ENCODE peak calls at places on chromosomes 1 and 21, in ten cellular contexts. Z is prostate gland; K is aorta; X is CD8-positive, alpha-beta T cell; N is left ventricle myocardium inferior; W is colonic mucosa; C is PC-3; E is upper lobe of right lung; S is GM12878; U is vagina. D is an unnamed sample. For H3K4me1, the result is how much of the 10 kb centered on the place peaks cover.

GRCh38 chr1:30312226-30312625 is 411.2 kb downstream of the MATN1 start:
- DNase-seq in S (no peak), Z (no peak), W (no peak), E (no peak), U (no peak), K (no peak), X (no peak), N (no peak), C (no peak), D (no peak)

GRCh38 chr1:53948291-53948690 is 2.1 kb downstream of the LRRC42 start:
- DNase-seq in C (no peak), W (no peak), S (no peak), E (no peak), K (no peak), N (no peak), X (no peak), Z (no peak), U (no peak), D (no peak)

GRCh38 chr1:89904219-89904980 is 83.6 kb downstream of the LRRC8D start:
- DNase-seq in E (no peak), Z (no peak), W (no peak), N (no peak), C (no peak), S (no peak), X (no peak), K (no peak), U (peak), D (no peak)

GRCh38 chr1:111920221-111921024 is 69.0 kb downstream of the KCND3 start:
- DNase-seq in U (no peak), C (no peak), S (no peak), X (no peak), W (no peak), Z (peak), K (peak), N (peak), E (no peak), D (no peak)

GRCh38 chr1:242723044-242723742 is 198.7 kb upstream of the PLD5 start:
- DNase-seq in C (no peak), Z (no peak), K (no peak), U (no peak), W (no peak), E (no peak), N (no peak), X (no peak), S (no peak), D (no peak)

GRCh38 chr1:82994866-82995370 is 1004.0 kb downstream of the TTLL7 start:
- DNase-seq in S (no peak), C (no peak), U (no peak), W (no peak), X (no peak), N (no peak), K (no peak), E (no peak), Z (no peak), D (no peak)

GRCh38 chr1:47434051-47434842 is 3.6 kb upstream of the FOXD2 start:
- DNase-seq in K (peak), E (peak), N (peak), U (no peak), Z (peak), X (no peak), S (no peak), C (peak), W (peak), D (no peak)

GRCh38 chr1:94094466-94095111 is 26.4 kb downstream of the ABCA4 start:
- DNase-seq in W (peak), X (no peak), K (peak), C (no peak), Z (peak), S (no peak), E (no peak), U (no peak), N (peak), D (no peak)

GRCh38 chr1:18288609-18289219 is 181.1 kb downstream of the IGSF21 start:
- DNase-seq in Z (peak), C (no peak), K (no peak), U (no peak), W (no peak), S (no peak), E (no peak), N (no peak), X (no peak), D (no peak)

GRCh38 chr1:34163792-34164509 is 1.1 kb downstream of the CSMD2 start:
- DNase-seq in S (no peak), C (no peak), X (no peak), Z (no peak), U (no peak), W (no peak), K (no peak), E (no peak), N (no peak), D (no peak)

GRCh38 chr1:41540886-41541591 is 56.6 kb upstream of the EDN2 start:
- DNase-seq in K (no peak), Z (no peak), E (peak), N (no peak), S (no peak), C (no peak), W (no peak), X (no peak), U (no peak), D (no peak)

GRCh38 chr1:90045853-90046563 is 51.1 kb downstream of the ZNF326 start:
- DNase-seq in W (no peak), X (no peak), C (peak), K (no peak), S (no peak), Z (no peak), E (no peak), U (no peak), N (no peak), D (peak)

GRCh38 chr1:212045981-212046380 is 10.4 kb downstream of the DTL start:
- DNase-seq in N (no peak), Z (no peak), E (no peak), S (no peak), U (no peak), X (no peak), W (no peak), K (no peak), C (no peak), D (no peak)

GRCh38 chr1:180424848-180425457 is 77.4 kb downstream of the ACBD6 start:
- DNase-seq in X (no peak), S (peak), Z (no peak), C (no peak), E (no peak), U (no peak), W (no peak), K (no peak), N (no peak), D (no peak)

GRCh38 chr21:45356251-45356650 is 48.7 kb upstream of the COL18A1 start:
- DNase-seq in E (no peak), U (no peak), X (no peak), W (no peak), C (no peak), K (no peak), N (no peak), S (no peak), Z (no peak), D (no peak)

GRCh38 chr1:50422946-50423669 is at the start of gene DMRTA2:
- DNase-seq in K (no peak), X (no peak), W (no peak), U (no peak), C (no peak), Z (no peak), E (no peak), N (no peak), S (no peak), D (peak)

GRCh38 chr1:86247553-86248279 is 91.1 kb upstream of the COL24A1 start:
- DNase-seq in E (no peak), C (no peak), S (no peak), Z (no peak), X (no peak), N (no peak), K (no peak), W (no peak), U (no peak), D (no peak)

GRCh38 chr1:99906535-99906934 is 56.4 kb downstream of the AGL start:
- DNase-seq in K (no peak), Z (no peak), X (no peak), U (no peak), N (no peak), S (no peak), E (no peak), C (no peak), W (no peak), D (no peak)

GRCh38 chr21:45365608-45366241 is 39.2 kb upstream of the COL18A1 start:
- DNase-seq in E (no peak), K (peak), N (no peak), C (peak), W (no peak), U (no peak), X (no peak), S (no peak), Z (no peak), D (peak)

GRCh38 chr21:35864039-35864438 is 196.3 kb downstream of the SETD4 start:
- DNase-seq in Z (no peak), X (no peak), C (no peak), W (no peak), K (no peak), E (no peak), S (no peak), N (no peak), U (no peak), D (no peak)

GRCh38 chr1:172849653-172850052 is 190.8 kb downstream of the FASLG start:
- DNase-seq in K (no peak), S (no peak), E (no peak), U (no peak), Z (no peak), X (no peak), N (no peak), W (no peak), C (no peak), D (no peak)

GRCh38 chr1:74522143-74522542 is 9.7 kb upstream of the LRRC53 start:
- DNase-seq in E (no peak), X (no peak), W (no peak), K (no peak), S (no peak), N (no peak), U (no peak), Z (no peak), C (peak), D (no peak)

GRCh38 chr1:230141002-230141648 is 74.1 kb downstream of the GALNT2 start:
- DNase-seq in K (no peak), Z (no peak), E (no peak), N (no peak), C (no peak), S (no peak), U (no peak), W (no peak), X (no peak), D (no peak)

GRCh38 chr1:165598676-165599059 is 32.4 kb upstream of the MGST3 start:
- DNase-seq in C (no peak), E (no peak), K (no peak), S (no peak), U (no peak), X (no peak), N (no peak), W (no peak), Z (no peak), D (no peak)

GRCh38 chr1:216905052-216905580 is 181.9 kb upstream of the ESRRG start:
- DNase-seq in C (no peak), N (no peak), W (no peak), S (no peak), K (no peak), X (no peak), Z (no peak), E (no peak), U (no peak), D (no peak)

GRCh38 chr1:59427155-59427554 is 130.3 kb downstream of the FGGY start:
- DNase-seq in W (no peak), U (no peak), C (peak), X (no peak), K (no peak), E (no peak), Z (no peak), N (no peak), S (no peak), D (no peak)

GRCh38 chr21:45800339-45801080 is 157.0 kb downstream of the PCBP3 start:
- DNase-seq in U (no peak), X (no peak), E (no peak), Z (no peak), K (no peak), S (no peak), W (no peak), N (no peak), C (no peak), D (no peak)

GRCh38 chr1:185244015-185244747 is 72.9 kb downstream of the IVNS1ABP start:
- DNase-seq in E (no peak), X (no peak), W (no peak), N (no peak), U (no peak), K (no peak), S (no peak), C (peak), Z (no peak), D (no peak)

GRCh38 chr1:5513891-5514515 is 478.2 kb downstream of the NPHP4 start:
- DNase-seq in W (peak), Z (no peak), E (no peak), K (no peak), C (peak), N (no peak), S (no peak), U (no peak), X (no peak), D (no peak)

GRCh38 chr1:109270623-109271317 is 12.2 kb downstream of the PSRC1 start:
- DNase-seq in Z (no peak), K (no peak), E (no peak), S (no peak), C (no peak), N (peak), W (no peak), U (no peak), X (no peak), D (no peak)

GRCh38 chr1:66271216-66271903 is 262.6 kb upstream of the SGIP1 start:
- DNase-seq in X (no peak), U (peak), Z (peak), C (peak), E (no peak), W (peak), K (peak), S (no peak), N (peak), D (no peak)

GRCh38 chr1:93738075-93738622 is 56.5 kb upstream of the BCAR3 start:
- DNase-seq in X (no peak), U (no peak), W (no peak), S (no peak), E (no peak), K (no peak), C (peak), Z (no peak), N (no peak), D (no peak)

GRCh38 chr1:115469703-115470476 is 131.8 kb upstream of the NGF start:
- DNase-seq in E (peak), N (peak), X (no peak), U (peak), W (peak), C (peak), S (no peak), K (no peak), Z (no peak), D (peak)

GRCh38 chr1:44581205-44581604 is 93.1 kb downstream of the TMEM53 start:
- DNase-seq in N (no peak), W (no peak), S (no peak), E (no peak), Z (no peak), U (no peak), C (no peak), K (no peak), X (no peak), D (no peak)

GRCh38 chr1:178538192-178538916 is 25.4 kb downstream of the TEX35 start:
- DNase-seq in X (no peak), S (no peak), K (no peak), N (no peak), E (no peak), Z (no peak), U (peak), W (no peak), C (peak), D (no peak)

GRCh38 chr1:153272186-153272585 is 12.7 kb downstream of the LORICRIN start:
- DNase-seq in S (no peak), K (no peak), X (no peak), Z (no peak), W (no peak), C (no peak), N (no peak), E (no peak), U (no peak), D (no peak)

GRCh38 chr1:199422206-199422605 is 605.3 kb upstream of the NR5A2 start:
- DNase-seq in N (no peak), E (no peak), C (peak), U (no peak), K (no peak), S (no peak), Z (no peak), W (no peak), X (no peak), D (peak)

GRCh38 chr21:41764558-41765392 is 2.1 kb downstream of the RIPK4 start:
- DNase-seq in E (no peak), K (peak), U (no peak), Z (no peak), N (no peak), S (no peak), C (peak), X (no peak), W (no peak), D (no peak)
- H3K4me1 ChIP-seq in E (under half), K (under half), U (half or more), Z (under half), N (under half), S (under half), C (half or more), X (under half), W (under half), D (under half)

GRCh38 chr1:198185759-198186158 is 29.0 kb downstream of the NEK7 start:
- DNase-seq in E (no peak), C (no peak), Z (no peak), W (no peak), S (no peak), K (no peak), U (no peak), X (no peak), N (no peak), D (no peak)

GRCh38 chr1:198183605-198184004 is 26.8 kb downstream of the NEK7 start:
- DNase-seq in X (no peak), W (no peak), N (no peak), U (no peak), E (no peak), Z (no peak), S (no peak), K (no peak), C (no peak), D (no peak)

GRCh38 chr1:198186916-198187580 is 30.2 kb downstream of the NEK7 start:
- DNase-seq in K (no peak), C (no peak), N (no peak), U (no peak), S (no peak), X (no peak), W (no peak), Z (no peak), E (no peak), D (no peak)

GRCh38 chr1:198185101-198185500 is 28.3 kb downstream of the NEK7 start:
- DNase-seq in S (no peak), Z (no peak), N (no peak), C (no peak), X (no peak), K (no peak), W (no peak), E (no peak), U (no peak), D (no peak)

DNA sequence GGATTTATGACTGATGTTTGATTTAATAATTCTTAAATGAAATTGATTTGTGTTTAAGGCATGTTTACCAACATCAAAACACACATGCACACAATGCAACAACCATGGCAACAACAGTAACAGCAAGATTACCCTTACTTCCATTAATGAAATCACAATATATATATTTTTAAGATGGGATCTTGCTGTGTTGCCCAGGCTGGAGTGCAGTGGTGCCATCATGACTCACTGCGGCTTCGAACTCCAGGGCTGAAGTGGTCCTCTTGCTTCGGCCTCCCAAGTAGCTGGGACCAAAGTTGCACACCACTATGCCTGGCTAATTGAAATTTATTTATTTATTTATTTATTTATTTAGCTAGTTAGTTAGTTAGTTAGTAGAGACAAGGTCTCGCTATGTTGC is 27.7 kb downstream of the NEK7 start:
- DNase-seq in X (no peak), K (no peak), S (no peak), U (no peak), N (no peak), C (no peak), W (no peak), Z (no peak), E (no peak), D (no peak)
- H3K4me1 ChIP-seq in X (half or more), K (under half), S (under half), U (half or more), N (half or more), C (under half), W (under half), Z (under half), E (under half), D (under half)

GRCh38 chr1:197862671-197863070 is 39.8 kb upstream of the C1orf53 start:
- DNase-seq in N (no peak), E (no peak), U (no peak), C (peak), K (no peak), S (no peak), W (no peak), X (no peak), Z (no peak), D (no peak)

GRCh38 chr1:197857477-197857876 is 45.0 kb upstream of the C1orf53 start:
- DNase-seq in X (no peak), S (no peak), K (no peak), C (no peak), N (no peak), E (no peak), W (no peak), Z (no peak), U (no peak), D (no peak)

GRCh38 chr1:197862221-197862620 is 40.2 kb upstream of the C1orf53 start:
- DNase-seq in C (no peak), N (no peak), U (no peak), E (no peak), S (no peak), X (no peak), Z (no peak), W (no peak), K (no peak), D (no peak)

DNA sequence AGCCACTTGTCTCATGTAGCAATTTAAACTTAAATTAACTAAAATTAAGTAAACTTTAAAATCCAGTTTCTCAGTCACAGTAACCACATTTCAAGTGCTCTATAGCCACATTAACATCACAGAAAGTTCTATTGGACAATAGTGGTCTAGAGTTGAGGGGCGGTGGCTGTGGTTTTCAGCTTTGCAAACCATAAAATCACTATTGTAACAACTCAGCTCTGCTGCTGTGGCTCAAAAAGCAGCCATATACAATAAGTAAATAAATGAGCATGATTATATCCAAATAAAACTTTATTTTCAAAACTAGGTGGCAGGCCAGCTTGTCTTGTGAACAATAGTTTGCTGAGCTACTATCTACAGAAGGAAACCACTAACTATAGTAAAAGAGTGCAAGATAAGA is 43.4 kb upstream of the C1orf53 start:
- DNase-seq in X (no peak), W (peak), E (no peak), U (no peak), Z (no peak), K (no peak), S (no peak), N (no peak), C (peak), D (no peak)
- H3K4me1 ChIP-seq in X (under half), W (under half), E (under half), U (under half), Z (under half), K (under half), S (under half), N (under half), C (under half), D (under half)

GRCh38 chr1:219757890-219758289 is 145.0 kb upstream of the ZC3H11B start:
- DNase-seq in X (no peak), U (no peak), K (no peak), C (no peak), W (no peak), E (no peak), S (no peak), N (peak), Z (peak), D (no peak)
- H3K4me1 ChIP-seq in X (under half), U (under half), K (under half), C (under half), W (under half), E (under half), S (under half), N (under half), Z (under half), D (under half)

GRCh38 chr1:110672753-110673108 is 2.0 kb downstream of the KCNA3 start:
- DNase-seq in X (peak), N (no peak), U (no peak), W (no peak), K (no peak), Z (no peak), C (no peak), E (no peak), S (peak), D (no peak)

GRCh38 chr1:110673197-110673701 is 1.5 kb downstream of the KCNA3 start:
- DNase-seq in Z (no peak), S (no peak), U (no peak), C (no peak), E (no peak), K (no peak), W (no peak), X (no peak), N (no peak), D (no peak)

GRCh38 chr1:110674337-110675059 is at the start of gene KCNA3:
- DNase-seq in W (peak), K (peak), U (no peak), Z (no peak), X (peak), N (peak), S (no peak), E (peak), C (no peak), D (no peak)

GRCh38 chr1:110675060-110675791 is 486 bp upstream of the KCNA3 start:
- DNase-seq in W (no peak), X (no peak), N (no peak), E (peak), C (no peak), S (no peak), K (no peak), Z (no peak), U (no peak), D (peak)

GRCh38 chr1:110673805-110674336 is 869 bp downstream of the KCNA3 start:
- DNase-seq in W (no peak), K (no peak), C (no peak), X (no peak), S (no peak), U (no peak), N (no peak), Z (no peak), E (no peak), D (no peak)
- H3K4me1 ChIP-seq in W (under half), K (under half), C (under half), X (under half), S (under half), U (under half), N (under half), Z (under half), E (under half), D (under half)

D was measured in H1.